ENCODE peak calls at places on chromosome 20, in four cellular contexts. U is mesothelial cell of epicardium, L is progenitor cell of endocrine pancreas, R is NCI-H1092. G is an unnamed sample.

GRCh38 chr20:44026932-44027685 is 112.5 kb downstream of the TOX2 start:
- DNase-seq in U (no peak), L (no peak), R (no peak), G (no peak)

GRCh38 chr20:51444472-51444871 is 98.0 kb downstream of the NFATC2 start:
- DNase-seq in U (no peak), L (no peak), R (no peak), G (no peak)

GRCh38 chr20:25023316-25023715 is 30.8 kb upstream of the APMAP start:
- DNase-seq in U (no peak), L (no peak), R (no peak), G (no peak)

GRCh38 chr20:60035-60918 is 27.2 kb upstream of the DEFB125 start:
- DNase-seq in U (no peak), L (no peak), R (no peak), G (no peak)

GRCh38 chr20:561437-562231 is 18.0 kb upstream of the CSNK2A1 start:
- DNase-seq in U (no peak), L (peak; percentile 52), R (peak; percentile 25), G (no peak)

GRCh38 chr20:49601153-49601924 is 33.4 kb upstream of the PTGIS start:
- DNase-seq in U (no peak), L (no peak), R (no peak), G (no peak)

GRCh38 chr20:63160641-63161175 is 55.2 kb downstream of the YTHDF1 start:
- DNase-seq in U (no peak), L (no peak), R (no peak), G (no peak)

GRCh38 chr20:38723982-38724602 is at the start of gene SLC32A1:
- DNase-seq in U (no peak), L (no peak), R (no peak), G (no peak)

GRCh38 chr20:19934792-19935491 is 82.2 kb upstream of the NAA20 start:
- DNase-seq in U (no peak), L (no peak), R (peak; percentile 55), G (no peak)

GRCh38 chr20:56202493-56203077 is 45.9 kb upstream of the MC3R start:
- DNase-seq in U (no peak), L (no peak), R (no peak), G (no peak)

GRCh38 chr20:59825944-59826759 is 107.3 kb downstream of the SYCP2 start:
- DNase-seq in U (no peak), L (no peak), R (peak; percentile 16), G (no peak)

GRCh38 chr20:58019850-58020625 is 208.4 kb downstream of the ANKRD60 start:
- DNase-seq in U (no peak), L (no peak), R (no peak), G (no peak)

GRCh38 chr20:23205656-23206055 is 119.5 kb upstream of the CD93 start:
- DNase-seq in U (no peak), L (no peak), R (peak; percentile 73), G (no peak)

GRCh38 chr20:53247460-53248103 is 275.4 kb downstream of the TSHZ2 start:
- DNase-seq in U (no peak), L (no peak), R (no peak), G (no peak)

GRCh38 chr20:19995220-19995863 is 21.8 kb upstream of the NAA20 start:
- DNase-seq in U (no peak), L (no peak), R (peak; percentile 19), G (no peak)

GRCh38 chr20:41276317-41276751 is 41.2 kb downstream of the ZHX3 start:
- DNase-seq in U (no peak), L (no peak), R (no peak), G (no peak)

GRCh38 chr20:16947346-16947943 is 199.3 kb downstream of the OTOR start:
- DNase-seq in U (no peak), L (no peak), R (no peak), G (no peak)

GRCh38 chr20:53676987-53677386 is 83.3 kb upstream of the ZNF217 start:
- DNase-seq in U (no peak), L (no peak), R (no peak), G (no peak)

GRCh38 chr20:4041748-4042411 is 26.5 kb upstream of the RNF24 start:
- DNase-seq in U (no peak), L (no peak), R (no peak), G (peak; percentile 77)

G was measured in omental fat pad.